ENCODE peak calls at places on chromosomes 13 and 19, in four cellular contexts. A, H, F and V are unnamed samples.
A peak's percentile ranks its signal among the peaks of the same experiment; 100 is the strongest.

GRCh38 chr13:110396913-110397379 is 89.9 kb downstream of the COL4A2 start:
- DNase-seq in F (peak; percentile 99), A (peak; percentile 90), H (no peak), V (peak; percentile 52)

GRCh38 chr19:46784262-46785053 is 3.9 kb downstream of the SLC1A5 start:
- DNase-seq in A (no peak), H (peak; percentile 72), F (peak; percentile 82), V (peak; percentile 92)

GRCh38 chr13:83216521-83217245 is 665.6 kb downstream of the SLITRK1 start:
- DNase-seq in F (no peak), A (no peak), H (no peak), V (no peak)

GRCh38 chr19:2507109-2507508 is 31.2 kb downstream of the GADD45B start:
- DNase-seq in A (peak; percentile 29), H (no peak), F (no peak), V (peak; percentile 70)

GRCh38 chr19:34310494-34310981 is 54.5 kb upstream of the GPI start:
- DNase-seq in A (no peak), H (no peak), F (no peak), V (peak; percentile 68)

GRCh38 chr13:39035204-39035603 is 2.7 kb downstream of the PROSER1 start:
- DNase-seq in A (no peak), F (no peak), H (no peak), V (no peak)

GRCh38 chr13:43242040-43242439 is 218.7 kb downstream of the DNAJC15 start:
- DNase-seq in A (no peak), H (no peak), F (no peak), V (no peak)

GRCh38 chr19:48770223-48770622 is 14.9 kb downstream of the FGF21 start:
- DNase-seq in H (no peak), F (peak; percentile 77), A (no peak), V (no peak)

GRCh38 chr13:112870737-112871287 is 98.2 kb upstream of the MCF2L start:
- DNase-seq in F (no peak), A (no peak), H (no peak), V (no peak)

GRCh38 chr13:28631792-28632191 is 27.1 kb upstream of the POMP start:
- DNase-seq in A (no peak), F (no peak), H (no peak), V (no peak)

GRCh38 chr19:56155124-56155687 is 14.1 kb downstream of the ZNF444 start:
- DNase-seq in H (peak; percentile 19), F (no peak), A (no peak), V (no peak)

GRCh38 chr13:100336795-100337516 is 248.1 kb downstream of the PCCA start:
- DNase-seq in A (no peak), H (no peak), F (no peak), V (no peak)

GRCh38 chr19:49432141-49433073 is 7.2 kb downstream of the GFY start:
- DNase-seq in H (peak; percentile 50), A (no peak), F (no peak), V (peak; percentile 73)

GRCh38 chr19:13208131-13208963 is 58.1 kb downstream of the IER2 start:
- DNase-seq in A (no peak), H (peak; percentile 67), F (peak; percentile 48), V (peak; percentile 57)